ENCODE peak calls at places on chromosomes 12 and 14, in eight cellular contexts. E, A, F, M, C, N, T and B are unnamed samples.
A peak's percentile ranks its signal among the peaks of the same experiment; 100 is the strongest.

GRCh38 chr12:49231881-49232650 is 32.8 kb upstream of the TUBA1C start:
- DNase-seq in F (peak; percentile 10), N (no peak), C (no peak), M (no peak), A (no peak), E (no peak), T (peak; percentile 13), B (no peak)

GRCh38 chr12:3458041-3458440 is 33.0 kb upstream of the PRMT8 start:
- DNase-seq in M (peak; percentile 68), E (no peak), C (peak; percentile 14), F (no peak), A (no peak), N (no peak), T (no peak), B (no peak)

GRCh38 chr12:12286441-12286840 is 19.6 kb upstream of the LRP6 start:
- DNase-seq in M (no peak), A (no peak), T (no peak), C (no peak), F (no peak), N (no peak), E (no peak), B (no peak)

GRCh38 chr12:93167841-93168492 is 209.8 kb upstream of the NUDT4 start:
- DNase-seq in F (peak; percentile 49), A (peak; percentile 58), C (no peak), E (no peak), T (peak; percentile 40), M (peak; percentile 43), N (no peak), B (no peak)

GRCh38 chr14:60656755-60657608 is 7.7 kb upstream of the SIX1 start:
- DNase-seq in N (peak; percentile 85), A (peak; percentile 94), T (peak; percentile 65), E (no peak), C (no peak), F (peak; percentile 82), M (peak; percentile 76), B (no peak)

GRCh38 chr12:108289342-108290131 is 49.6 kb downstream of the CMKLR1 start:
- DNase-seq in M (no peak), E (peak; percentile 83), T (peak; percentile 13), A (no peak), N (peak; percentile 93), F (no peak), C (no peak), B (no peak)

GRCh38 chr14:64089920-64090319 is 204.3 kb downstream of the ESR2 start:
- DNase-seq in E (no peak), C (no peak), F (no peak), M (no peak), A (no peak), T (no peak), N (no peak), B (no peak)

GRCh38 chr12:89225401-89225800 is 126.9 kb downstream of the DUSP6 start:
- DNase-seq in E (no peak), F (peak; percentile 72), M (peak; percentile 86), N (no peak), A (no peak), T (peak; percentile 50), C (no peak), B (no peak)

GRCh38 chr12:30953946-30954766 is 27.6 kb downstream of the TSPAN11 start:
- DNase-seq in C (no peak), M (peak; percentile 4), F (no peak), N (no peak), A (no peak), E (no peak), T (no peak), B (no peak)

GRCh38 chr12:52066346-52067080 is 3.3 kb upstream of the ATG101 start:
- DNase-seq in A (no peak), T (no peak), N (no peak), E (no peak), M (no peak), C (no peak), F (no peak), B (no peak)

GRCh38 chr14:41785696-41786095 is 179.0 kb downstream of the LRFN5 start:
- DNase-seq in M (peak; percentile 21), F (peak; percentile 7), T (no peak), E (no peak), N (no peak), C (no peak), A (no peak), B (no peak)

GRCh38 chr14:68924392-68925158 is 54.5 kb downstream of the ACTN1 start:
- DNase-seq in F (no peak), M (peak; percentile 39), C (no peak), T (no peak), N (no peak), A (no peak), E (no peak), B (no peak)

GRCh38 chr12:65533177-65533883 is 254.8 kb downstream of the MSRB3 start:
- DNase-seq in N (no peak), T (peak; percentile 85), A (no peak), F (peak; percentile 43), M (peak; percentile 75), E (no peak), C (no peak), B (no peak)

GRCh38 chr14:58362798-58363412 is 32.8 kb upstream of the TOMM20L start:
- DNase-seq in F (peak; percentile 59), E (no peak), M (peak; percentile 85), T (peak; percentile 28), A (peak; percentile 56), N (no peak), C (no peak), B (no peak)

GRCh38 chr12:26241095-26241494 is 45.7 kb downstream of the SSPN start:
- DNase-seq in A (no peak), E (no peak), T (no peak), C (no peak), F (no peak), M (no peak), N (no peak), B (no peak)

GRCh38 chr12:180445-180844 is 33.5 kb downstream of the SLC6A12 start:
- DNase-seq in A (no peak), F (peak; percentile 73), N (no peak), C (no peak), E (no peak), T (no peak), M (no peak), B (no peak)

GRCh38 chr12:53061404-53062010 is 11.6 kb downstream of the TNS2 start:
- DNase-seq in M (peak; percentile 87), T (no peak), A (no peak), C (no peak), F (peak; percentile 48), E (peak; percentile 78), N (peak; percentile 87), B (no peak)

GRCh38 chr14:73750161-73750901 is 36.1 kb upstream of the PNMA1 start:
- DNase-seq in A (no peak), N (no peak), F (no peak), C (no peak), M (peak; percentile 29), T (no peak), E (no peak), B (no peak)

GRCh38 chr14:32450919-32451675 is 122.0 kb downstream of the AKAP6 start:
- DNase-seq in C (no peak), E (no peak), N (no peak), F (peak; percentile 44), T (no peak), M (no peak), A (no peak), B (no peak)

GRCh38 chr12:47832263-47832933 is 12.7 kb upstream of the HDAC7 start:
- DNase-seq in E (no peak), M (no peak), C (no peak), T (no peak), A (peak; percentile 77), F (no peak), N (no peak), B (no peak)

GRCh38 chr12:121804417-121805111 is 755 bp downstream of the SETD1B start:
- DNase-seq in A (peak; percentile 57), F (no peak), E (no peak), C (no peak), M (peak; percentile 22), T (peak; percentile 39), N (peak; percentile 88), B (no peak)

GRCh38 chr12:20367731-20368652 is at the start of gene PDE3A:
- DNase-seq in T (peak; percentile 92), N (peak; percentile 93), F (peak; percentile 86), C (peak; percentile 44), M (peak; percentile 42), E (peak; percentile 81), A (no peak), B (no peak)
- TF ChIP-seq CTCF in T (no peak), N (no peak), F (peak; percentile 41), C (peak; percentile 24), M (no peak), E (no peak), A (no peak), B (no peak)

DNA sequence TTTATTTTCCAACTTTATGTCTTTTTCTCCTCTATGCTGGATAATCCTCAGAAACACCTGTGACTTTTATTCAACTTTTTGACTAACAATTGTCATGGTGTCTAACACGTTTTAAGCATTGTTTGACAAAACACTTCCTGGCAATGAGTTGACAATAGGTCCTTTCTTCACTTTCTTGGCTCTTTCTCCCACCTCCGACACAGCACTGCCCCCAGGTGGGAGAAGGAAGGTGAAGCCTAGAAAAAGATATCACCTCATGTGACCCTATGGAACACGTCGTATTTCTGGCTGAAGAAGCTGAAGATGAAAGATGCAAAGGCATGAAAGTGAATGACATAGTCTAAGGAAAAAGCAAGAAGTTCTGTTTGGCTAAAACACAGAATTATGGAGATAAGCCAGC is 430.0 kb downstream of the ETNK1 start:
- DNase-seq in E (no peak), T (peak; percentile 4), N (no peak), A (peak; percentile 18), C (no peak), M (peak; percentile 23), F (peak; percentile 33), B (no peak)
- TF ChIP-seq CTCF in E (no peak), T (peak; percentile 22), N (no peak), A (peak; percentile 75), C (no peak), M (peak; percentile 47), F (peak; percentile 68), B (no peak)

GRCh38 chr12:67998379-67998778 is 9.1 kb downstream of the IFNG-AS1 start:
- DNase-seq in C (no peak), M (no peak), F (no peak), N (no peak), T (no peak), A (no peak), E (no peak), B (no peak)

GRCh38 chr12:68003777-68004176 is 14.5 kb downstream of the IFNG-AS1 start:
- DNase-seq in C (no peak), F (no peak), N (no peak), M (no peak), T (no peak), E (no peak), A (no peak), B (no peak)

GRCh38 chr12:68001486-68002466 is 12.5 kb downstream of the IFNG-AS1 start:
- DNase-seq in E (no peak), T (peak; percentile 3), F (peak; percentile 53), M (peak; percentile 60), C (peak; percentile 7), A (peak; percentile 59), N (no peak), B (no peak)

GRCh38 chr12:67996347-67996746 is 7.1 kb downstream of the IFNG-AS1 start:
- DNase-seq in A (no peak), E (no peak), F (no peak), C (no peak), T (no peak), M (no peak), N (no peak), B (no peak)

GRCh38 chr12:67999244-67999643 is 10.0 kb downstream of the IFNG-AS1 start:
- DNase-seq in E (no peak), C (no peak), A (no peak), M (no peak), T (no peak), F (peak; percentile 2), N (no peak), B (no peak)
- TF ChIP-seq CTCF in E (no peak), C (no peak), A (no peak), M (no peak), T (no peak), F (no peak), N (no peak), B (no peak)

GRCh38 chr14:66495214-66496098 is 9.3 kb downstream of the CCDC196 start:
- DNase-seq in A (peak; percentile 28), T (peak; percentile 71), M (peak; percentile 70), C (peak; percentile 38), E (no peak), N (no peak), F (peak; percentile 90), B (no peak)
- TF ChIP-seq CTCF in A (peak; percentile 89), T (peak; percentile 59), M (peak; percentile 90), C (peak; percentile 79), E (peak; percentile 66), N (no peak), F (peak; percentile 89), B (no peak)